ENCODE peak calls at places on chromosomes 6 and 20, in eight cellular contexts. Z is lower lobe of right lung; V is CD8-positive, alpha-beta T cell; R is heart left ventricle; B is tibial artery; E is A549; S is IMR-90; M is fibroblast of lung. U is an unnamed sample. For H3K4me1, the result is how much of the 10 kb centered on the place peaks cover.

GRCh38 chr6:27593200-27593818 is 120.4 kb upstream of the ZNF184 start:
- DNase-seq in Z (no peak), V (no peak), R (no peak), B (no peak), E (no peak), S (no peak), M (peak), U (no peak)

GRCh38 chr6:110285306-110286060 is 72.7 kb downstream of the METTL24 start:
- DNase-seq in Z (no peak), V (no peak), R (no peak), B (no peak), E (no peak), S (no peak), M (no peak), U (no peak)

GRCh38 chr6:56661298-56661697 is 18.6 kb upstream of the DST start:
- DNase-seq in Z (no peak), V (no peak), R (no peak), B (no peak), E (no peak), S (no peak), M (no peak), U (peak)

GRCh38 chr6:12490904-12491571 is 200.9 kb downstream of the EDN1 start:
- DNase-seq in Z (no peak), V (no peak), R (no peak), B (no peak), E (no peak), S (peak), M (peak), U (peak)

GRCh38 chr6:158839796-158840195 is 20.6 kb upstream of the EZR start:
- DNase-seq in Z (no peak), V (no peak), R (no peak), B (no peak), E (no peak), S (no peak), M (no peak), U (no peak)

GRCh38 chr6:153368131-153368530 is 237.0 kb upstream of the RGS17 start:
- DNase-seq in Z (no peak), V (no peak), R (no peak), B (no peak), E (no peak), S (no peak), M (no peak), U (no peak)

GRCh38 chr6:593139-593906 is 63.6 kb downstream of the HUS1B start:
- DNase-seq in Z (no peak), V (peak), R (peak), B (peak), E (peak), S (peak), M (peak), U (peak)

GRCh38 chr6:32906539-32906938 is 34.3 kb downstream of the HLA-DMB start:
- DNase-seq in Z (no peak), V (no peak), R (no peak), B (no peak), E (no peak), S (peak), M (peak), U (no peak)

GRCh38 chr20:4607287-4607713 is 114.4 kb upstream of the PRND start:
- DNase-seq in Z (no peak), V (peak), R (no peak), B (peak), E (peak), S (peak), M (peak), U (peak)

GRCh38 chr6:81937296-81937937 is 184.9 kb upstream of the TENT5A start:
- DNase-seq in Z (no peak), V (no peak), R (no peak), B (no peak), E (no peak), S (peak), M (peak), U (no peak)

GRCh38 chr20:46951405-46951804 is 56.8 kb downstream of the EYA2 start:
- DNase-seq in Z (no peak), V (no peak), R (no peak), B (no peak), E (no peak), S (peak), M (peak), U (peak)

GRCh38 chr6:167970236-167970635 is 27.2 kb upstream of the KIF25 start:
- DNase-seq in Z (no peak), V (no peak), R (no peak), B (no peak), E (no peak), S (no peak), M (no peak), U (no peak)

GRCh38 chr20:8722277-8722928 is 346.5 kb upstream of the PLCB4 start:
- DNase-seq in Z (no peak), V (peak), R (no peak), B (no peak), E (peak), S (peak), M (peak), U (peak)

GRCh38 chr6:78513856-78514255 is 353.5 kb upstream of the IRAK1BP1 start:
- DNase-seq in Z (no peak), V (no peak), R (no peak), B (no peak), E (no peak), S (no peak), M (no peak), U (no peak)

GRCh38 chr6:158903801-158904200 is 84.6 kb upstream of the EZR start:
- DNase-seq in Z (no peak), V (no peak), R (no peak), B (no peak), E (no peak), S (no peak), M (no peak), U (no peak)

GRCh38 chr6:36599791-36600209 is 5.6 kb downstream of the SRSF3 start:
- DNase-seq in Z (peak), V (peak), R (peak), B (no peak), E (no peak), S (peak), M (peak), U (peak)

GRCh38 chr6:10429638-10430427 is 15.0 kb upstream of the TFAP2A start:
- DNase-seq in Z (no peak), V (no peak), R (no peak), B (no peak), E (no peak), S (peak), M (peak), U (no peak)

GRCh38 chr6:6885521-6886088 is 222.2 kb upstream of the RREB1 start:
- DNase-seq in Z (peak), V (no peak), R (peak), B (peak), E (no peak), S (no peak), M (no peak), U (no peak)

GRCh38 chr6:119445666-119446622 is 96.4 kb upstream of the MAN1A1 start:
- DNase-seq in Z (no peak), V (no peak), R (no peak), B (no peak), E (no peak), S (peak), M (peak), U (peak)
- H3K4me1 ChIP-seq in Z (under half), V (under half), R (half or more), B (under half), E (under half), S (under half), M (under half), U (under half)

DNA sequence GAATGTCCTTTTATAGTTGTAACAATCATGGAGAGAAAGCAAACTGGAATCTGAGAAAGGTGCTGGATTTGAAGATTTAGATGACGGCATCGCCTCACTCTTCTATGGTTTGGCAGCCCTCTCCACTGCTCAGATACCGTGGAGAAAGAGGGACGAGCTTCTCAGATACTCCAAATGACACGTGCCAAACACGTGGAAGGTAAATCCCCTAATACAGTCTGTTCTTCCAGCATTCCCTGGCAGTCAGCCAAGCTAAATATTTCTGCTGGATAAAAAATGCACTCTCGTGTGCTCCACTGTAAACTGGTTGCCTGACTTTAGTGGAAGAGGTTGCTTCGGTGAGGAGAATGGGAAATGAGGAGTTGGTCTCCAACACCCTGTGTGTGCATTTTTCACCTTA is 16.7 kb upstream of the PRDM1 start:
- DNase-seq in Z (no peak), V (no peak), R (no peak), B (no peak), E (no peak), S (peak), M (peak), U (no peak)
- H3K4me1 ChIP-seq in Z (under half), V (under half), R (under half), B (under half), E (under half), S (under half), M (under half), U (under half)

DNA sequence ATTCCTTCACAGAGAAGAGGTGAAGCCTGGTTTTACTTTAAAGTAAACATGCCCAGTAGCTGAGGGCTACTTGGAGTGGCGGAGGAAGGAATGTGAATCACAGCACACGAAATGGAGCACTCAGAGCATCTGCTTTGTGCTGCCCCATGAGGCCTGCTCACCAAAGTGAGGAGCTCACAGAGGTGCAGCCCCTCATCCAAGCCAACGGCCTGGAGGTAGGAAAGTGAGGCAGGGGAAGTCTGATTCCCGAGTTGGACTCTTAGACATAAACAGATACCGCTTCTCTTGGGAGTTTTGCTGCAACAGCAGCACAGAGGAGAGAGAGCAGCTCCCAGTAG is 3.6 kb downstream of the YTHDF1 start:
- DNase-seq in Z (no peak), V (no peak), R (no peak), B (no peak), E (no peak), S (no peak), M (no peak), U (peak)
- H3K4me1 ChIP-seq in Z (under half), V (half or more), R (under half), B (under half), E (under half), S (under half), M (under half), U (under half)

DNA sequence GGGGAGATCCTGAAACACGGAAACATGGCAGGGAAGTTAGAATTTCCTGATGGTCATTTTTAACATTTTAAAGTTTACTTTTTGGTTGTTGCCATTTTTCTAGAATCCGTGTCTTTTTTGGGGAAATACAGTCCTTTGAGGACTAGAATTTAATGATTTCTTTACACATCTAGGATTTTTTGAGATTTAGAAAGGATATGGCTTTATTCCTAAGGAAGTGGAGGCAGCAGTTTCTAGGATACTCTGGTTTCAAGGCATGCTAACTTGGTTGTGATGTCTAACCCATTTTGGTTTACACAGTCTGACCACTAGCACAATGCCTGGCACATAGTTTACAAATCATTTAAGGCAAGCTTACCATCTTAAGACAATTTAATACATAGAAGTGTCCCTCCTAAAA is 1.1 kb upstream of the ZBTB2 start:
- DNase-seq in Z (no peak), V (no peak), R (no peak), B (no peak), E (no peak), S (no peak), M (no peak), U (no peak)
- H3K4me1 ChIP-seq in Z (half or more), V (half or more), R (half or more), B (half or more), E (under half), S (under half), M (under half), U (under half)

DNA sequence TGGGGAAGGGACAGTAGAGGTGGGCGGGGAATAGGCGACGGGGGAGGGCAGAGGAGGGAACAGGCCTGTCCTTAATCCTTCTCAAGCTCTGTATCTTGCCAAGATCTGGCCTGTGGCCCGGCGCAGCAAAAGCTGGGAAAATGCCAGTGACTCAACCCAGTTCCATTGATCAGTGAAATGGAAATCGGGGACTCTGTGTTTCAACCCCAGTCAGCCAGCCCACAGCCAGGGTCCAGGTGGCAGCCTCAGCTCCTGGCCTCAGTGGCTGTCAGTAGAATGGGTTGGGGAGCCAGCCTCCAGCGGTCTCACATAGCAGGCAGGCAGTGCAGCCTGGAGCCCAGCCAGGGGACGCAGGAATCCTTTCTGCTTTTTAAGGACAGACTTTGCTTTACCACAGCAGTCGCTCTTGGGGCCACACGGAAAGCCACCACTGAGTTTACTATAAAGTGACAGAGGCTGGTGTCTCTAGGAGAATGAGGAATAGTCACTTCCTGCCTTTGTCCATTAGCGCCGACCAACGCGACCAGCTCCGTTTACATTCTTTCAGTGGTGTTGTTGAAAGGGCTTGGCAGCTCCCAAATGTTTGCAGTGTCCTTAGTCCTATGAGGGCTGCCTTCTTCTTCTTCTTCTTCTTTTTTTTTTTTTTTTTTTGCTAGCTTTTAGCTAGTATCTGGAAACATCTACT is 128.1 kb downstream of the RIN2 start:
- DNase-seq in Z (peak), V (no peak), R (peak), B (peak), E (peak), S (peak), M (peak), U (no peak)
- H3K4me1 ChIP-seq in Z (half or more), V (under half), R (half or more), B (half or more), E (half or more), S (under half), M (under half), U (under half)

DNA sequence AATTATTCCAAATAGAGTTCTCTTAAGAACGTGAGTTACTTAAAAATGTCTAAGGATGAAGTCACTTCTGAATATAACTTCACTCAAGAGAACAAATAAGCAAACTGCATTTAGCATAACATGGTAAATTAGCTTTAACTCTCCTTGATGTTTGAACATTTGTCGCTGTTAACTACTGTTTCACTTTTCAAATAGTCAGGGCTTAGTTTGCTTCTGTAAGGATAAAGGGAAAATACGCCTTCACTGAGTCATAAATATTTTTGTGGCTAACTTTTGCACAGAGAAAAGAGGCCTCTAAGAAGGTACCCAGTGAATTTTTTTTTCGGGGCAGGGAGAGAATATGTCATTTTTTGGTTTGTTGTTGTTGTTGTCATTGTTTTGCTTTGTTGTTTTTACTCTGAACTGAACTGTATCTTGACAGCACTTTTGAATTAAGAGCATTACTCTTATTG is 8.1 kb downstream of the PTPN1 start:
- DNase-seq in Z (no peak), V (no peak), R (no peak), B (no peak), E (no peak), S (peak), M (peak), U (no peak)
- H3K4me1 ChIP-seq in Z (half or more), V (half or more), R (half or more), B (half or more), E (under half), S (under half), M (under half), U (half or more)

DNA sequence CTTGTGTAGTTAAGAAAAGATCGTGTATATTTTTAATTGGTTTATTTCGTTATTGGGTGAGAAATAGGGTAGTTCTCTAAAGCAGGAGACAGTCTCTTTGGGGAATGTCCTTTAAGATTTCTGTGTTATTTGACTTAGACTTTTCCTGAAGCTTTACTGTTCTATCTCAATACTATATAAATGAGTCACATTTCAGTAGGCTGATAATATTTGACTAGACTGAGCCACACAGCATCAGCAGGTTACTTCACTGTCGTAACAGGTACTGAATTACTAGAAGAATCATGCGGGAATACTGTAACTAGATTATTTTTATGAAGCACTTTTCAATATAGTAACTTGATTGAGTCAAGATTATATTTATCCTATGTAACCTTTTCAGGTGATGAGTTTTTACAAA is 1.4 kb downstream of the SMAP1 start:
- DNase-seq in Z (no peak), V (no peak), R (no peak), B (no peak), E (no peak), S (peak), M (peak), U (no peak)
- H3K4me1 ChIP-seq in Z (under half), V (under half), R (half or more), B (under half), E (under half), S (under half), M (under half), U (under half)

GRCh38 chr6:109087661-109088264 is 6.9 kb downstream of the SESN1 start:
- DNase-seq in Z (no peak), V (no peak), R (no peak), B (no peak), E (no peak), S (no peak), M (no peak), U (no peak)
- H3K4me1 ChIP-seq in Z (under half), V (under half), R (half or more), B (half or more), E (under half), S (under half), M (under half), U (under half)

GRCh38 chr20:38726849-38727601 is 2.7 kb downstream of the SLC32A1 start:
- DNase-seq in Z (no peak), V (peak), R (no peak), B (no peak), E (no peak), S (no peak), M (no peak), U (peak)
- H3K4me1 ChIP-seq in Z (under half), V (half or more), R (under half), B (half or more), E (under half), S (under half), M (under half), U (under half)

DNA sequence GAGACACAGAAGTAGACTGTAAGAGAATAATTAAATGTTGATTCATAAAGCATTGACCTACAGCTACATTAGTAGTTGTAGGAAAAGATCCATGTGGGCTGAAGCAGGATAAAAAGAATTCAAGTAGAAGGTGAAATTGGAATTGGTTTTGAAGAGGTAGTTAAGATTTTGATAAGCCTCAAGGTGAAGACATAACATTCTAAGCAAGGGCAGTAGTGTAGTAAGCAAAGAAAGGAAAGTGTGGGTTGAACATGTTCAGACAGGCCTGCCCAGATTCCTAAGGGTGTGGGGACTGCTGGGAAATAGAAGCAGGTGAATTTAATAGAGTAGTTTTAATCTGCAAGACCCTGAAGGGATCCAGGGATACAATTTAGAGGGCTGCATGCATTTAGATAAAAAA is 19.0 kb downstream of the TAB2 start:
- DNase-seq in Z (no peak), V (no peak), R (no peak), B (no peak), E (no peak), S (no peak), M (peak), U (no peak)
- H3K4me1 ChIP-seq in Z (half or more), V (half or more), R (half or more), B (half or more), E (half or more), S (under half), M (under half), U (half or more)